ENCODE peak calls at places on chromosomes 1 and 21, in four cellular contexts. G is lower lobe of right lung; V is natural killer cell; F is activated T-cell treated with anti-CD3 and anti-CD28 coated beads, Interleukin-2, amount 50 U/mL, for 4 hours. E is an unnamed sample.

GRCh38 chr1:60694980-60695379 is 387.4 kb upstream of the NFIA start:
- ATAC-seq in F (no peak), V (no peak), G (no peak), E (no peak)

GRCh38 chr21:44294391-44295162 is 5.3 kb upstream of the PFKL start:
- ATAC-seq in F (no peak), V (no peak), G (no peak), E (no peak)

GRCh38 chr1:6913086-6913485 is 127.8 kb downstream of the CAMTA1 start:
- ATAC-seq in G (no peak), V (no peak), F (no peak), E (no peak)

GRCh38 chr1:197021716-197022115 is 44.4 kb downstream of the CFHR5 start:
- ATAC-seq in F (no peak), V (no peak), G (no peak), E (no peak)

GRCh38 chr1:12438349-12438924 is 179.6 kb downstream of the DHRS3 start:
- ATAC-seq in F (peak; percentile 37), V (peak; percentile 71), G (no peak), E (peak; percentile 74)

GRCh38 chr21:16211339-16212303 is 481.8 kb downstream of the USP25 start:
- ATAC-seq in F (no peak), V (no peak), G (no peak), E (peak; percentile 42)

GRCh38 chr1:177440821-177441220 is 270.1 kb downstream of the BRINP2 start:
- ATAC-seq in V (no peak), G (no peak), F (no peak), E (no peak)

GRCh38 chr1:174134000-174134659 is 25.2 kb upstream of the RABGAP1L start:
- ATAC-seq in V (no peak), F (no peak), G (no peak), E (peak; percentile 97)

GRCh38 chr1:94820918-94821317 is 761 bp downstream of the SLC44A3 start:
- ATAC-seq in F (no peak), G (peak; percentile 57), V (no peak), E (no peak)

GRCh38 chr1:66413139-66413755 is 120.7 kb upstream of the SGIP1 start:
- ATAC-seq in G (no peak), F (no peak), V (no peak), E (no peak)

E was measured in stimulated activated memory B cell treated with anti-CD40 and anti-IgM and Interleukin-4, amounts not matched to agents 10 μg/mL and 1 μg/mL and 100 μg/mL, for 72 hours.